ENCODE peak calls at places on chromosomes 1 and 21, in six cellular contexts. D, S, M, B, R and Z are unnamed samples.

GRCh38 chr1:187010571-187011309 is 182.0 kb downstream of the PLA2G4A start:
- DNase-seq in D (no peak), S (no peak), M (no peak), B (no peak), R (no peak), Z (no peak)

GRCh38 chr1:217062566-217062965 is 339.3 kb upstream of the ESRRG start:
- DNase-seq in D (no peak), S (no peak), M (no peak), B (no peak), R (no peak), Z (no peak)

GRCh38 chr1:243814718-243815117 is 35.3 kb downstream of the AKT3 start:
- DNase-seq in D (no peak), S (no peak), M (no peak), B (no peak), R (no peak), Z (no peak)

GRCh38 chr1:111704776-111705175 is 34.4 kb downstream of the INKA2 start:
- DNase-seq in D (no peak), S (no peak), M (no peak), B (no peak), R (no peak), Z (no peak)

GRCh38 chr1:150619576-150620509 is 9.6 kb downstream of the ENSA start:
- DNase-seq in D (peak), S (no peak), M (peak), B (peak), R (no peak), Z (no peak)

GRCh38 chr1:17377325-17377953 is 5.4 kb downstream of the PADI6 start:
- DNase-seq in D (no peak), S (no peak), M (no peak), B (no peak), R (no peak), Z (no peak)

GRCh38 chr1:205584732-205585131 is 47.1 kb downstream of the ELK4 start:
- DNase-seq in D (no peak), S (no peak), M (no peak), B (no peak), R (no peak), Z (no peak)

GRCh38 chr1:66445492-66446181 is 88.3 kb upstream of the SGIP1 start:
- DNase-seq in D (no peak), S (peak), M (no peak), B (no peak), R (no peak), Z (no peak)

GRCh38 chr1:241787691-241788090 is 60.3 kb upstream of the EXO1 start:
- DNase-seq in D (no peak), S (no peak), M (no peak), B (no peak), R (no peak), Z (no peak)

GRCh38 chr1:156090822-156091188 is 8.5 kb upstream of the MEX3A start:
- DNase-seq in D (peak), S (peak), M (peak), B (peak), R (peak), Z (peak)

GRCh38 chr1:115976062-115976899 is at the start of gene SLC22A15:
- DNase-seq in D (peak), S (no peak), M (peak), B (peak), R (no peak), Z (peak)

GRCh38 chr1:69898403-69898947 is 306.9 kb downstream of the LRRC40 start:
- DNase-seq in D (no peak), S (no peak), M (no peak), B (no peak), R (no peak), Z (no peak)

GRCh38 chr1:183568176-183569041 is 21.9 kb downstream of the NCF2 start:
- DNase-seq in D (peak), S (no peak), M (no peak), B (peak), R (no peak), Z (no peak)

GRCh38 chr1:87091425-87091824 is 177.0 kb downstream of the HS2ST1 start:
- DNase-seq in D (no peak), S (no peak), M (no peak), B (no peak), R (no peak), Z (no peak)

GRCh38 chr1:11797525-11798216 is 8.1 kb downstream of the MTHFR start:
- DNase-seq in D (peak), S (no peak), M (no peak), B (peak), R (no peak), Z (no peak)

GRCh38 chr1:46343351-46343695 is 2.7 kb downstream of the NSUN4 start:
- DNase-seq in D (no peak), S (no peak), M (no peak), B (no peak), R (no peak), Z (no peak)

GRCh38 chr1:182368903-182369302 is 22.7 kb downstream of the GLUL start:
- DNase-seq in D (no peak), S (no peak), M (no peak), B (no peak), R (no peak), Z (no peak)

GRCh38 chr21:16457498-16457897 is 727.7 kb downstream of the USP25 start:
- DNase-seq in D (no peak), S (no peak), M (no peak), B (no peak), R (no peak), Z (no peak)

GRCh38 chr1:47918257-47918867 is 78.8 kb downstream of the TRABD2B start:
- DNase-seq in D (peak), S (no peak), M (peak), B (no peak), R (no peak), Z (no peak)

GRCh38 chr1:104072915-104073371 is 323.2 kb downstream of the AMY1C start:
- DNase-seq in D (no peak), S (no peak), M (no peak), B (peak), R (no peak), Z (no peak)

GRCh38 chr1:241744591-241744990 is 92.5 kb downstream of the WDR64 start:
- DNase-seq in D (no peak), S (no peak), M (no peak), B (no peak), R (no peak), Z (no peak)

GRCh38 chr1:35173516-35174224 is 19.3 kb downstream of the SFPQ start:
- DNase-seq in D (no peak), S (no peak), M (no peak), B (no peak), R (no peak), Z (no peak)

GRCh38 chr1:206634365-206635079 is 814 bp upstream of the DYRK3 start:
- DNase-seq in D (peak), S (peak), M (peak), B (peak), R (peak), Z (peak)
- H3K27ac ChIP-seq in D (peak), S (peak), M (peak), B (peak), R (peak), Z (peak)

DNA sequence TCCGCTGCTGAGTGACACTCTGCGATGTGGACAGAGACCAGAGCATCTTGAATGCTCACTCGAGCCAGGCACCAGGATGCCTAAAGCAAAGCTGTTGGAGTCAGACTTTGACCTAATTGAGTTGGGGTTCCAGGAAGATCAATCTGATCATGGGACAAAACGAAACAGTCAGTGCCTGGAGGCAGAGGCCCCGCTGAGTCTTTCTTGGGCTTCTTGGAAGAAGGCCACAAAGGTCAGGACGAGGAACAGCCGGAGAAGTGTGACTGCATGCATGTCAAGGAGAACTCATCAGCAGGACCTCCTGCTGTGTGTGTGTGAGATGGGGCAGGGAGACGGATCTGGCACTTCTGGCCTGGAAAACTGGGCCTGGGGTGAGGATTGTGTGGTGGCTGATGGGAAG is 190.7 kb downstream of the CAMTA1 start:
- DNase-seq in D (no peak), S (no peak), M (no peak), B (no peak), R (no peak), Z (no peak)
- H3K27ac ChIP-seq in D (no peak), S (no peak), M (no peak), B (no peak), R (no peak), Z (no peak)

GRCh38 chr1:179815642-179816041 is 62.0 kb downstream of the TOR1AIP2 start:
- DNase-seq in D (no peak), S (no peak), M (no peak), B (no peak), R (no peak), Z (no peak)

GRCh38 chr1:179817789-179818188 is 59.8 kb downstream of the TOR1AIP2 start:
- DNase-seq in D (peak), S (no peak), M (no peak), B (peak), R (no peak), Z (no peak)

GRCh38 chr1:179818260-179818659 is 59.3 kb downstream of the TOR1AIP2 start:
- DNase-seq in D (no peak), S (no peak), M (no peak), B (no peak), R (no peak), Z (no peak)

GRCh38 chr1:179817056-179817455 is 60.5 kb downstream of the TOR1AIP2 start:
- DNase-seq in D (no peak), S (no peak), M (no peak), B (no peak), R (no peak), Z (no peak)

GRCh38 chr1:179816196-179816960 is 61.2 kb downstream of the TOR1AIP2 start:
- DNase-seq in D (peak), S (no peak), M (no peak), B (peak), R (peak), Z (no peak)
- H3K27ac ChIP-seq in D (no peak), S (no peak), M (no peak), B (no peak), R (no peak), Z (no peak)

GRCh38 chr1:9439074-9439761 is 100.0 kb upstream of the SLC25A33 start:
- DNase-seq in D (no peak), S (no peak), M (no peak), B (peak), R (peak), Z (no peak)
- H3K27ac ChIP-seq in D (no peak), S (no peak), M (no peak), B (no peak), R (peak), Z (no peak)

GRCh38 chr1:58575831-58576726 is 973 bp downstream of the TACSTD2 start:
- DNase-seq in D (no peak), S (no peak), M (no peak), B (no peak), R (no peak), Z (peak)
- H3K27ac ChIP-seq in D (no peak), S (no peak), M (no peak), B (no peak), R (no peak), Z (peak)

GRCh38 chr1:3128431-3129132 is 59.6 kb downstream of the PRDM16 start:
- DNase-seq in D (no peak), S (no peak), M (no peak), B (no peak), R (no peak), Z (no peak)
- H3K27ac ChIP-seq in D (no peak), S (no peak), M (no peak), B (no peak), R (no peak), Z (peak)

DNA sequence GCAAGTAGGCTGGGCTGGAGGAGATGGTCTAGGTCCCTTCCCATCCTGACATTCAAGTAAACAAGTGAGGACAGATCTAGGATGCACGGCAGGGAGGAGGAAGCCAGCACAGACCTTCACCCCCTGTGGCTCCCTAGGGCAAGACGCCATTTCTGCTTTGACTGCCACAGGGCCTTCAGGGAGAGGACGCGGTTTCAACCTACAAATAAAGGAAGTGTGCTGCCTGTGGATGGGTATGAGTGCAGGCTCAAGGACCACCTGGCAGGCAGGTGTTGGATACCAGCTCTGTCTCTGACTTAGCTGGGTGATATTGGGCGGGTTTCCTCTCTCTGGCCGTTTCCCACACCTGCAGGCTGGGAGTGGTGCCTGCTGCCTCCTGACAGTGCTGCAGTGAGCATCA is 16.2 kb downstream of the SLC2A1 start:
- DNase-seq in D (no peak), S (no peak), M (no peak), B (no peak), R (no peak), Z (no peak)
- H3K27ac ChIP-seq in D (no peak), S (peak), M (no peak), B (peak), R (no peak), Z (peak)

DNA sequence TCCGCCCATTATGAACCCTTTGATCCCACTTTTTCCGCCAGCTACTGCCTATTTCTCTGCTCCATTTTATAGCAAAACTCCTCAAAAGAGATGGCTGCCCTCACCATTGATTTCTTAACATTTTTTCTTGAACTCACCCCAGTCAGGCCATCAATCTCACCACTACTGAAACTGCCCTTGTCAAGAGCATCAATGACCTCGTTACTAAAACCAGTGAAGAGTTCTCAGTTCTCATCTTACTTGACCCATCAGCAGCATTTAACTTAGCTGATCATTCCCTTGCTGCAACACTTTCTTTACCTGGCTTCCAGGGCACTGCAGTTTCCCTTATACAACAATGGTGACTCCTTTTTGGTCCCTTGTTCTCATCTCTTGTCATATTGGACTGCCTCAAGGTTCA is 35.2 kb upstream of the FASLG start:
- DNase-seq in D (no peak), S (no peak), M (no peak), B (no peak), R (no peak), Z (no peak)
- H3K27ac ChIP-seq in D (no peak), S (no peak), M (no peak), B (no peak), R (no peak), Z (no peak)

GRCh38 chr1:85268801-85269585 is 7.4 kb downstream of the BCL10 start:
- DNase-seq in D (no peak), S (no peak), M (no peak), B (no peak), R (no peak), Z (no peak)
- H3K27ac ChIP-seq in D (no peak), S (no peak), M (no peak), B (no peak), R (no peak), Z (no peak)

GRCh38 chr1:19139711-19140110 is 70.4 kb downstream of the UBR4 start:
- DNase-seq in D (no peak), S (no peak), M (no peak), B (no peak), R (no peak), Z (no peak)
- H3K27ac ChIP-seq in D (no peak), S (no peak), M (no peak), B (no peak), R (no peak), Z (no peak)